ENCODE peak calls at places on chromosomes 12 and 14, in four cellular contexts. R, K, L and M are unnamed samples.

GRCh38 chr12:70852416-70853150 is 68.0 kb downstream of the PTPRR start:
- DNase-seq in R (no peak), K (no peak), L (no peak), M (no peak)

GRCh38 chr12:54373619-54374554 is 9.6 kb upstream of the GPR84 start:
- DNase-seq in R (no peak), K (no peak), L (no peak), M (no peak)

GRCh38 chr14:90331497-90332270 is at the start of gene NRDE2:
- DNase-seq in R (peak), K (peak), L (peak), M (peak)

GRCh38 chr14:54651018-54651351 is 84.1 kb downstream of the SAMD4A start:
- DNase-seq in R (no peak), K (no peak), L (no peak), M (no peak)

GRCh38 chr12:22105542-22105941 is 59.5 kb downstream of the CMAS start:
- DNase-seq in R (no peak), K (no peak), L (no peak), M (no peak)

GRCh38 chr12:58530421-58531067 is 389.8 kb downstream of the LRIG3 start:
- DNase-seq in R (no peak), K (peak), L (peak), M (no peak)

GRCh38 chr14:52918486-52918885 is 32.4 kb downstream of the FERMT2 start:
- DNase-seq in R (no peak), K (peak), L (peak), M (no peak)

GRCh38 chr14:21833836-21834235 is 160.2 kb upstream of the OR4E1 start:
- DNase-seq in R (no peak), K (no peak), L (no peak), M (no peak)

GRCh38 chr12:121278450-121279375 is 17.8 kb downstream of the CAMKK2 start:
- DNase-seq in R (no peak), K (no peak), L (no peak), M (no peak)

GRCh38 chr12:19110541-19110940 is 19.0 kb upstream of the PLEKHA5 start:
- DNase-seq in R (no peak), K (peak), L (no peak), M (no peak)

GRCh38 chr14:74510211-74510931 is 16.8 kb downstream of the ISCA2 start:
- DNase-seq in R (no peak), K (no peak), L (no peak), M (peak)

GRCh38 chr12:30806989-30807694 is 52.4 kb upstream of the CAPRIN2 start:
- DNase-seq in R (peak), K (peak), L (peak), M (no peak)

GRCh38 chr12:79547044-79547734 is 143.6 kb downstream of the PAWR start:
- DNase-seq in R (no peak), K (peak), L (peak), M (no peak)

GRCh38 chr12:53102883-53103807 is at the start of gene SOAT2:
- DNase-seq in R (no peak), K (no peak), L (no peak), M (no peak)

GRCh38 chr12:124992874-124993567 is 424 bp upstream of the BRI3BP start:
- DNase-seq in R (no peak), K (no peak), L (no peak), M (peak)

GRCh38 chr14:85934886-85935254 is 404.9 kb downstream of the FLRT2 start:
- DNase-seq in R (no peak), K (no peak), L (no peak), M (no peak)

GRCh38 chr12:52201520-52201839 is 9.7 kb upstream of the KRT80 start:
- DNase-seq in R (no peak), K (no peak), L (no peak), M (no peak)

GRCh38 chr12:31388713-31389112 is 62.8 kb upstream of the SINHCAF start:
- DNase-seq in R (no peak), K (no peak), L (no peak), M (no peak)

GRCh38 chr14:74324945-74325361 is 22.2 kb upstream of the ABCD4 start:
- DNase-seq in R (no peak), K (peak), L (peak), M (peak)

GRCh38 chr14:70907172-70907995 is at the start of gene PCNX1:
- DNase-seq in R (peak), K (peak), L (peak), M (peak)

GRCh38 chr12:108640802-108641445 is 7.2 kb upstream of the SELPLG start:
- DNase-seq in R (no peak), K (peak), L (no peak), M (no peak)

GRCh38 chr12:63935361-63935760 is 90.9 kb downstream of the SRGAP1 start:
- DNase-seq in R (no peak), K (no peak), L (no peak), M (no peak)

GRCh38 chr12:89827592-89827991 is 119.0 kb upstream of the ATP2B1 start:
- DNase-seq in R (no peak), K (no peak), L (no peak), M (no peak)

GRCh38 chr12:46522141-46522540 is 149.6 kb upstream of the SLC38A2 start:
- DNase-seq in R (no peak), K (peak), L (peak), M (no peak)

DNA sequence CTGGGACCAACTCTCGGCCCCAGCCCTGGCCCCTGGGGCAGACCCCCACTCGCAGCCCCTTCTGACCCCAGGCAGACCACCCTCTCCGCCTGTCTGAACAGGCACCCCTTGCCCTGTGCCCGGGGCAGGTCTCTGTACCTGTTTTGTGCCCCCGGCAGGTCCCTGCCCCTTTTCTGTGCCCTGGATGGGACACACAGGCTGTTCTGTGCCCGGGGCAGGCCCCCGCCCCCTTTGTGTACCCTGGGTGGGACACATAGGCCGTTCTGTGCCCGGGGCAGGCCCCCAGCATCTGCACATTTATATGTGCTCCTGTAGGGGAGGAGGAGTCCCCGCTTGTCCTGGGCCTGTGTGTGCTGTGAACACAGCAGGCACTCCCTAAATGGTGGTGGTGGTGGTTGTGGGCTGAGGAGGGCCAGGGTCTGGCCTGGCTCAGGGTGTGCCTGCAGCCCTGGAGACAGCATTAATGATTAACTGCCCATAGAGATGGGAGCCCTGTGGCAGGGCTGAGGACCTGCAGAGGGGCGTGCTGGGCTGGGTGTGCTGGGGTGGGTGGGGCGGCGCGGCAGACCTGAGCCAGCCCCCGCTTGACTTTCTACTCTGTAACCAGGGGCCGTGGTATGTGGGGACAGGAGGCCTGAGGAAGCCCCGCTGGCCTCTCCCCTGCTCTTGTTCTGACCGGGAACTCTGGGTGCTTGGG is 3.7 kb downstream of the FBRSL1 start:
- DNase-seq in R (no peak), K (no peak), L (no peak), M (no peak)
- TF ChIP-seq CTCF in R (no peak), K (no peak), L (no peak), M (no peak)

DNA sequence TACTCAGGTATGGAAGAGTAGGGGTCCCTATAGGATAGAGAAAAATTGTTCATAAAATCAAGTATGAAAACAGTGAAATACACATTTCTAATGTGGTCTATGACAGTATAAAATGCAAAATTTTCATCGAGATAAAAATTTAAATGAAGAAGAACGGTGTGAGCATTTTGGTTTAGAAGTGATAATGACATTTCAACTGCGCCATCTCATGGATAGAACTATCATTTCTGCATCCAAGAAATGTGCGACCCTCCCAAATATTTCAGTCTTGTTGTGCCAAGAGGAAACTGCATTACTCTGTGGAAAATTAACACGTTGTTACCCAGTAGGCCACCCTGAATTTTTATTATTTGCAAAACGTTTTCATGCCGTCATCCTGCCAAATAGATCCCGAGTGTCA is 108.8 kb downstream of the CRACR2A start:
- DNase-seq in R (no peak), K (no peak), L (no peak), M (no peak)
- TF ChIP-seq CTCF in R (peak), K (no peak), L (peak), M (peak)

DNA sequence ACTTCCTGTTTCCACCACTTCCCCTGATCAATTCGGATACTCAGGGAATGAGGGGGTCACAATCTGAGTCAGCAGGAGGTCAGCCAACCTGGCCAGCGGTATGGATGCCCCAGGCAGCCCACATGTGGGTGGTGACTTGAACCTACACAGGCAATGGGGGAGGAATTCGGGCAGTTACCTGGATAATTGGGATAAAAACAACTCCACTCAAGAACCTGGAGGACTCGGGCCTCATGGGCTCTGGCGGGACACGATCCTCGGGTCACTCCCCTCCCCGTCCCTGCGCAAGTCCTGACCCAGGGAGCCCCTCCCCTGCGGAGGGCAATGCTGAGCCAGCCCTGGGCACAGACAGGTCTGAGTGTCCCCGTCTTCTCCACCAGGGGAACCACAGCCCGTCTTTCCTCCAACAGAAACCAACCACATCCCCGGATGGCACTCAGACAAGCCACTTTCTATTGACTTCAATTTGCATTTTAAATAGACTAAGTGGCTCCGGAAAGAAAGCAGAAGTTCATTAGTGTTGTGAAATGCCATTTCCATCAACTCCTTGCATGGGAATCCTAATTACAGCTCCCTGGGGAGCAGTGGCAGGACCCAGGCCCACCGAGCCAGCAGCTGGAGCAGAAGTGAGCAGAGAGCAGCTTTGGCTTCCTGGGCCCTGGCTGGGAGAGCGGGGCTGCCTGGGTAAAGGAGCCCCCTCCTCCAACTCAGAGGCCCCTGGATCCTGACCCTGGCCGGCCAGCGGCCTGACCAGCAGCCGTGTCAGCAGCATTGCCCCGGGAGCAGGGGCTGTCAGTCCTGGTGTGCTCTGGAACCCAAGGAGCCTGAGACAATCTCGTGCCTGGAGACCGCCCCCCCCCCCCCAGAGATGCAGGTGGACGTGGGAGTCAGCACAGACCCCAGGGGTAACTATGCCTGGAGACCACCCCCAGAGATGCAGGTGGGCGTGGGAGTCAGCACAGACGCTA is 374.1 kb downstream of the ADGRD1 start:
- DNase-seq in R (no peak), K (no peak), L (no peak), M (no peak)
- TF ChIP-seq CTCF in R (no peak), K (no peak), L (no peak), M (no peak)

GRCh38 chr12:6829532-6830220 is 1.5 kb downstream of the P3H3 start:
- DNase-seq in R (peak), K (no peak), L (no peak), M (no peak)
- TF ChIP-seq CTCF in R (peak), K (peak), L (peak), M (peak)

GRCh38 chr12:86376052-86376451 is 119.9 kb upstream of the MGAT4C start:
- DNase-seq in R (no peak), K (no peak), L (no peak), M (no peak)
- TF ChIP-seq CTCF in R (no peak), K (no peak), L (no peak), M (peak)

GRCh38 chr14:102774391-102775153 is 2.7 kb upstream of the TRAF3 start:
- DNase-seq in R (peak), K (peak), L (peak), M (peak)
- TF ChIP-seq CTCF in R (peak), K (peak), L (peak), M (peak)

GRCh38 chr12:131850856-131851559 is 22.8 kb downstream of the MMP17 start:
- DNase-seq in R (peak), K (no peak), L (no peak), M (no peak)
- TF ChIP-seq CTCF in R (peak), K (peak), L (no peak), M (peak)

GRCh38 chr12:47875732-47876131 is 29.1 kb downstream of the VDR start:
- DNase-seq in R (no peak), K (no peak), L (no peak), M (no peak)
- TF ChIP-seq CTCF in R (no peak), K (no peak), L (no peak), M (no peak)

DNA sequence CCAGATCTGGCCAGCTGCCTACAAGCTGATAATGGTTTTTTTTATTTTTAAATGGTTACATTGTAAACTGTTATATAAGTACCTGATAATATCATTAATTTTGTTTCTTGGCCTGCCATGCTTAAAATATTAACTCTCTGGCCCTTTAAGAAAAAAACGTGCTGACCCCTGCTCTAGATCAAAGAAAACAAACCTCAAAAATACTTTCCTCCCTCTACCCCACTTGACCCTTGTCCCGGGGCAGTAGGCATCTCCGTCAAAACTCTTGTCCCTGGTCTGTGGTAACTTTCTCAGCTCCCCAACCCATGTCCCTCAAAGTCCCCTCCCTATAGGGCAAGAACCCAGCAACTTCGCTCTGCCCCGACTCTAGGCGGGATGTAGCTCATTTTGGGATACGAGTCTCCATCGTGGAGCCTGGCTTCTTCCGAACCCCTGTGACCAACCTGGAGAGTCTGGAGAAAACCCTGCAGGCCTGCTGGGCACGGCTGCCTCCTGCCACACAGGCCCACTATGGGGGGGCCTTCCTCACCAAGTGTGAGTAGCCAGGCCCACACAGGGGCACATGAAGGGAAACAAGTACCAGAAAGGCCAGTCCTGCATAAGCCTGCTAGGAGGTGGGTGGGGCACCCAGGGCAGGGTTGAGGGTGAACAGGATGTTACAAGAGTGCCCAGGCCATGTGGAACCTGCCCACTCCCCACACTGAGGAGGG is 3.5 kb downstream of the RDH5 start:
- DNase-seq in R (no peak), K (no peak), L (no peak), M (no peak)
- TF ChIP-seq CTCF in R (no peak), K (no peak), L (no peak), M (no peak)

DNA sequence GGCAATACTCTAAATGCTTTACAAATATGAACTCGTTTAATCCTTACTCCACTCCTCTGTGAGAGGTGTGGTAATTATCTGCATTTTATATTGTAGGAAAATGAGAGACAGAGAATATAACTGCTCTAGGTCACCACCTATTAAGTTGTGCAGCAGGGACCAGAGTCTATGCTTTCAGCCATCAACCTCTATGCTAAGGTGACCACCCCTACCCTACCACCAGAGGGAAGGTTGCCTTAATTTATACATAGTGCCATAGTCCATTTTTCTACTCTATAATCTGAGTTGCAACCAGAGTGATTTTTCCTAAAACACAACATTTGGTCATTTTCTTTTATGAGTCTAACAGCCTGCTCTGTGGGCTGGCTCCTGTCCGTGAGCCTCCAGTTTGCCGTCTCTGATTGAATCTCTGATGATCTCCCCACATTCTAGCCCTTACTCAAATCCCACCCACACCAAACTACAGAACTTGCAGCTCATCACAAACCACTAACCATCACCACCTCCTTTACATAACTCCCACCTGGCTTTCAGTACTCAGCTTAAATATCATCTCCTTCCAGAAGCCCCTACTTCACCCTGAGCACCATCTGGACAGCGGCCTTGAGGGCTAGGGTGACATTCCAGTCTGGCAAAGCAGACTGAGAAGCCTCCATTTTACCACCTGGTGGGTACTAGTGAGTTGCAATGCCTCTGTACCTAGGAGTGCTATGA is 126.6 kb downstream of the PPM1H start:
- DNase-seq in R (no peak), K (no peak), L (no peak), M (no peak)
- TF ChIP-seq CTCF in R (no peak), K (no peak), L (peak), M (no peak)